ENCODE peak calls at places on chromosome X, in six cellular contexts. One of them, this sample, is unnamed.

GRCh38 chrX:98405376-98405775 is 1521.7 kb downstream of the RPA4 start:
- DNase-seq in ovary: no peak
- DNase-seq in stomach: no peak
- DNase-seq in Peyer's patch: no peak
- DNase-seq in transverse colon: no peak
- DNase-seq in A549: no peak
- DNase-seq in this sample: no peak

GRCh38 chrX:7146703-7147430 is 645 bp upstream of the STS start:
- DNase-seq in ovary: no peak
- DNase-seq in stomach: peak
- DNase-seq in Peyer's patch: no peak
- DNase-seq in transverse colon: peak
- DNase-seq in A549: peak
- DNase-seq in this sample: no peak

GRCh38 chrX:134821901-134822300 is 163.6 kb upstream of the PLAC1 start:
- DNase-seq in ovary: no peak
- DNase-seq in stomach: no peak
- DNase-seq in Peyer's patch: no peak
- DNase-seq in transverse colon: no peak
- DNase-seq in A549: no peak
- DNase-seq in this sample: no peak

GRCh38 chrX:112866175-112866574 is 25.5 kb upstream of the AMOT start:
- DNase-seq in ovary: no peak
- DNase-seq in stomach: no peak
- DNase-seq in Peyer's patch: no peak
- DNase-seq in transverse colon: no peak
- DNase-seq in A549: no peak
- DNase-seq in this sample: no peak

GRCh38 chrX:103879339-103879738 is 47.3 kb upstream of the RAB9B start:
- DNase-seq in ovary: no peak
- DNase-seq in stomach: no peak
- DNase-seq in Peyer's patch: no peak
- DNase-seq in transverse colon: no peak
- DNase-seq in A549: no peak
- DNase-seq in this sample: no peak

GRCh38 chrX:40331766-40332165 is 234.0 kb upstream of the BCOR start:
- DNase-seq in ovary: no peak
- DNase-seq in stomach: no peak
- DNase-seq in Peyer's patch: no peak
- DNase-seq in transverse colon: no peak
- DNase-seq in A549: no peak
- DNase-seq in this sample: no peak

GRCh38 chrX:54891573-54891972 is 29.1 kb upstream of the TRO start:
- DNase-seq in ovary: no peak
- DNase-seq in stomach: no peak
- DNase-seq in Peyer's patch: no peak
- DNase-seq in transverse colon: peak
- DNase-seq in A549: peak
- DNase-seq in this sample: no peak

GRCh38 chrX:1546601-1547275 is 9.8 kb upstream of the P2RY8 start:
- DNase-seq in ovary: no peak
- DNase-seq in stomach: peak
- DNase-seq in Peyer's patch: peak
- DNase-seq in transverse colon: no peak
- DNase-seq in A549: no peak
- DNase-seq in this sample: no peak

GRCh38 chrX:64894454-64895038 is 81.7 kb downstream of the ZC4H2 start:
- DNase-seq in ovary: no peak
- DNase-seq in stomach: peak
- DNase-seq in Peyer's patch: peak
- DNase-seq in transverse colon: peak
- DNase-seq in A549: peak
- DNase-seq in this sample: no peak

GRCh38 chrX:6813836-6814370 is 279.0 kb upstream of the VCX3A start:
- DNase-seq in ovary: no peak
- DNase-seq in stomach: no peak
- DNase-seq in Peyer's patch: no peak
- DNase-seq in transverse colon: no peak
- DNase-seq in A549: no peak
- DNase-seq in this sample: no peak

GRCh38 chrX:116490091-116490490 is 27.3 kb upstream of the CT83 start:
- DNase-seq in ovary: no peak
- DNase-seq in stomach: no peak
- DNase-seq in Peyer's patch: no peak
- DNase-seq in transverse colon: no peak
- DNase-seq in A549: peak
- DNase-seq in this sample: no peak

GRCh38 chrX:44012484-44013096 is 39.4 kb upstream of the NDP start:
- DNase-seq in ovary: no peak
- DNase-seq in stomach: peak
- DNase-seq in Peyer's patch: no peak
- DNase-seq in transverse colon: peak
- DNase-seq in A549: peak
- DNase-seq in this sample: no peak

GRCh38 chrX:118545510-118545909 is 49.9 kb downstream of the DOCK11 start:
- DNase-seq in ovary: no peak
- DNase-seq in stomach: no peak
- DNase-seq in Peyer's patch: no peak
- DNase-seq in transverse colon: no peak
- DNase-seq in A549: no peak
- DNase-seq in this sample: no peak

GRCh38 chrX:46209768-46210167 is 335.5 kb downstream of the ZNF674 start:
- DNase-seq in ovary: no peak
- DNase-seq in stomach: no peak
- DNase-seq in Peyer's patch: no peak
- DNase-seq in transverse colon: no peak
- DNase-seq in A549: no peak
- DNase-seq in this sample: no peak

GRCh38 chrX:15471016-15471415 is 22.1 kb downstream of the PIR start:
- DNase-seq in ovary: peak
- DNase-seq in stomach: peak
- DNase-seq in Peyer's patch: peak
- DNase-seq in transverse colon: peak
- DNase-seq in A549: peak
- DNase-seq in this sample: peak

GRCh38 chrX:118177708-118178107 is 61.1 kb upstream of the KLHL13 start:
- DNase-seq in ovary: no peak
- DNase-seq in stomach: no peak
- DNase-seq in Peyer's patch: no peak
- DNase-seq in transverse colon: no peak
- DNase-seq in A549: no peak
- DNase-seq in this sample: no peak

GRCh38 chrX:17587352-17587751 is 149.9 kb upstream of the SCML1 start:
- DNase-seq in ovary: no peak
- DNase-seq in stomach: no peak
- DNase-seq in Peyer's patch: no peak
- DNase-seq in transverse colon: no peak
- DNase-seq in A549: no peak
- DNase-seq in this sample: no peak

GRCh38 chrX:50903387-50904027 is 7.0 kb upstream of the BMP15 start:
- DNase-seq in ovary: no peak
- DNase-seq in stomach: no peak
- DNase-seq in Peyer's patch: no peak
- DNase-seq in transverse colon: no peak
- DNase-seq in A549: peak
- DNase-seq in this sample: no peak

GRCh38 chrX:151397741-151398070 is 700 bp downstream of the VMA21 start:
- DNase-seq in ovary: no peak
- DNase-seq in stomach: no peak
- DNase-seq in Peyer's patch: no peak
- DNase-seq in transverse colon: no peak
- DNase-seq in A549: peak
- DNase-seq in this sample: no peak

GRCh38 chrX:74259879-74260491 is 44.0 kb upstream of the ZCCHC13 start:
- DNase-seq in ovary: no peak
- DNase-seq in stomach: no peak
- DNase-seq in Peyer's patch: no peak
- DNase-seq in transverse colon: no peak
- DNase-seq in A549: no peak
- DNase-seq in this sample: no peak

GRCh38 chrX:54043084-54043483 is 1.2 kb downstream of the PHF8 start:
- DNase-seq in ovary: no peak
- DNase-seq in stomach: no peak
- DNase-seq in Peyer's patch: no peak
- DNase-seq in transverse colon: no peak
- DNase-seq in A549: no peak
- DNase-seq in this sample: no peak

GRCh38 chrX:132216283-132216682 is 3.0 kb downstream of the RAP2C start:
- DNase-seq in ovary: no peak
- DNase-seq in stomach: no peak
- DNase-seq in Peyer's patch: no peak
- DNase-seq in transverse colon: no peak
- DNase-seq in A549: no peak
- DNase-seq in this sample: no peak

GRCh38 chrX:132216806-132217202 is 2.4 kb downstream of the RAP2C start:
- DNase-seq in ovary: no peak
- DNase-seq in stomach: no peak
- DNase-seq in Peyer's patch: no peak
- DNase-seq in transverse colon: no peak
- DNase-seq in A549: peak
- DNase-seq in this sample: no peak

GRCh38 chrX:132217203-132218073 is 1.8 kb downstream of the RAP2C start:
- DNase-seq in ovary: peak
- DNase-seq in stomach: peak
- DNase-seq in Peyer's patch: peak
- DNase-seq in transverse colon: peak
- DNase-seq in A549: peak
- DNase-seq in this sample: peak

GRCh38 chrX:132219343-132219768 is at the start of gene RAP2C:
- DNase-seq in ovary: peak
- DNase-seq in stomach: peak
- DNase-seq in Peyer's patch: peak
- DNase-seq in transverse colon: peak
- DNase-seq in A549: peak
- DNase-seq in this sample: peak

GRCh38 chrX:132218100-132218807 is 993 bp downstream of the RAP2C start:
- DNase-seq in ovary: peak
- DNase-seq in stomach: peak
- DNase-seq in Peyer's patch: peak
- DNase-seq in transverse colon: peak
- DNase-seq in A549: peak
- DNase-seq in this sample: peak
- TF ChIP-seq POLR2A in ovary: peak
- TF ChIP-seq POLR2A in stomach: no peak
- TF ChIP-seq POLR2A in Peyer's patch: no peak
- TF ChIP-seq POLR2A in transverse colon: peak
- TF ChIP-seq POLR2A in A549: peak
- TF ChIP-seq POLR2A in this sample: no peak

DNA sequence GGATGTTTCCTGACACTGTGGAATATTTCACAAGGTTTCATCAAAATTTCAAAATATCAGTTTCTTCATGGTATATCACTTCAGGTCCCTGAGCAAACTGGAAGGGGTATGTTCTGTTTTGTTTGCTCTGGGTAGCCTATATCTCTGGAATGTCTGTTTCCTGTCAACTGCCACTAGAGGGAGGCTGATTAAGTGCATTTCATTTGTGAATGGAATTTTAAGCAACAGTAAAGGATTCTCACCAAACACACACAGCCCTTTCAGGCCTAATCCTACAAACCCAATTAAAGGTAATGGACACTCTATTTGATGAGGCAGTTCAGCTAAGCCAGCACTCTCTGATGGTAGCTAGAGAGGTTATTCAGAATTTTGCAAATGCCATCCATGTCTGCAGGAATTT is 307.1 kb downstream of the TEX13A start:
- DNase-seq in ovary: no peak
- DNase-seq in stomach: no peak
- DNase-seq in Peyer's patch: no peak
- DNase-seq in transverse colon: no peak
- DNase-seq in A549: peak
- DNase-seq in this sample: no peak
- TF ChIP-seq CTCF in ovary: no peak
- TF ChIP-seq CTCF in stomach: no peak
- TF ChIP-seq CTCF in Peyer's patch: no peak
- TF ChIP-seq CTCF in transverse colon: peak
- TF ChIP-seq CTCF in A549: no peak
- TF ChIP-seq CTCF in this sample: no peak

DNA sequence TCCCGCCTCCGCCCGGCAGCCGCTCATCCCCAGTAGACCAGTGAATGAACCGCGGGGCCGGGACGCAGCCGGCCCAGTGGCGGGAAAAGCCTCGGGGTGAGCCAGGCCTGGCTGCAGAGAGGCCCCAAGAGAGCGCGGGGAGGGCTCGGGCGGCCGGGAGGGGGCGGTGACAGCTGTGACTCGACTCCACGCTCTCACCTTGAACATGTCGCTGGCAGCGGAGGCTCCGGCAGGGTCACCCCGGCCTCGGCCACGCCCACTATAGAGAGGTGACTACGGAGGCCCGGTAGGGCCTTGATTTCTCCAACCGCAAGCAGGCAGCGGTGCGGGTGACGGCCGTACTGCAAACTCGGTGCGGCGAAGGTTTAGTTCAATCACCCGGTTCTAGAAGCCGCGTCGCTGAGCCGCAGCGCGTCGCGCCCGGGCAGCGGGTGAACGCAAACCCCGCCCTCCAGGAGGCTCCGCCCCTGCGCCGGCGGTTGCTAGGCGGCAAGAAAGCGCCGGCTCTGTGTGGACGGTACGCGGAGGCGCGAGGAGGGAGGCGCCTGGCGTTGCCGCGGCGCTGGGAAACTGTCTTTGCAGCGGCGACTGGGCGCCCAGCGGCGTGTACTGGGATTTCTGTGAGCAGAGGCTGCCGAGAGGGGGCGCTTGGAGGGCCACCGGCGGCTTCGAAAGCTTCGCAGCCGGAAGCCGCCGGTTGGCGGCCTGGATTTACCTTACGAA is at the start of the genes APOO and CXorf58:
- DNase-seq in ovary: peak
- DNase-seq in stomach: peak
- DNase-seq in Peyer's patch: peak
- DNase-seq in transverse colon: peak
- DNase-seq in A549: peak
- DNase-seq in this sample: peak
- TF ChIP-seq POLR2A in ovary: no peak
- TF ChIP-seq POLR2A in stomach: no peak
- TF ChIP-seq POLR2A in Peyer's patch: peak
- TF ChIP-seq POLR2A in transverse colon: peak
- TF ChIP-seq POLR2A in A549: peak
- TF ChIP-seq POLR2A in this sample: no peak

DNA sequence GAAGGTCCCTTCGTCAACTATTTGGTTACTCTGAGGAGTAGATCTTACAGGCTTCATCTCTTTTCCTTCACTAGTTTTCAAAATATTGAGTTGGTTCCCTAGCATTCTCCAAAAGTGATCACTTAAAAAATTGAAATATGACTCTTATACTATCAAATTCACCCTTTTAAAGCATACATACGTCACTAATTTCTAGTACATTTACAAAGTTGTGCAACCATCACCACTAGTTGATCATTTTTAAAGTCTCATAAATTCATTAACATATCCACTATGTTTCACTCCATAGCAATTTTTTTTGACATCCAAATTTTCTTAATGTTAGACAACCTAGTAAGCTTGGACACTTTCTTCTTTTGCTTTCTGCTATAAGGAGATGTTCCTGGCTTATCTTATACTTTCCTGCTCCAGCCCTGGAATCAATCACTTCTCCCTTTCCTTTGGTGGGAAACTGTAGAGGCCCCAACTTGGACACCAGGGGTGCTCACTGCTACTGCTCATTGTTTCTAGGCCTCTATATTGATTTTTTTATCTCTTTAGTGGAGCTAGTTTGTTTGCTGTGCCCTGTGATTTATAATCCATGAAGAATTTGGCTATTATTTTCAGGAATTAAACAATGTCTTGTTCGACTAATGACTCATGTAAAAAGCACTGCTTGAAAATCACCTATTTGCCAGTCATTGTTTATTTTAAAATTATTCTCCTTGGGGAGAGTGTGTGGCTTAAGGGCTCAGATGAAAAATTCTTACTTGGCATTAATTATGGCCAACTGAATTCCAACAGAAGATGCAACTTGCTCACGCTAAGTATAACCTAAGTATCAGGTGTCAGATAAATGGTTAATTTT is 4.0 kb upstream of the ZFX start:
- DNase-seq in ovary: no peak
- DNase-seq in stomach: no peak
- DNase-seq in Peyer's patch: no peak
- DNase-seq in transverse colon: no peak
- DNase-seq in A549: peak
- DNase-seq in this sample: no peak
- TF ChIP-seq CTCF in ovary: no peak
- TF ChIP-seq CTCF in stomach: no peak
- TF ChIP-seq CTCF in Peyer's patch: no peak
- TF ChIP-seq CTCF in transverse colon: no peak
- TF ChIP-seq CTCF in A549: no peak
- TF ChIP-seq CTCF in this sample: no peak

This sample was measured in breast epithelium.